ENCODE peak calls at places on chromosomes 1 and 21, in nine cellular contexts. Y is LHCN-M2; T is HTR-8/SVneo; R is colonic mucosa; C is stimulated activated CD4-positive, alpha-beta T cell treated with anti-CD3 and anti-CD28 coated beads, Interleukin-15, amount 100 ng/mL, for 24 hours; L is AG08396; O is activated CD4-positive, alpha-beta T cell treated with anti-CD3 and anti-CD28 coated beads for 36 hours; V is glutamatergic neuron; K is CMK. D is an unnamed sample.

GRCh38 chr1:18929686-18930085 is 26.8 kb downstream of the IFFO2 start:
- DNase-seq in T (no peak), L (peak), K (no peak), Y (peak), C (no peak), O (no peak), R (no peak), V (no peak), D (no peak)

GRCh38 chr1:34794001-34794789 is 1.4 kb downstream of the GJA4 start:
- DNase-seq in R (no peak), L (no peak), T (no peak), K (no peak), C (no peak), V (no peak), O (no peak), Y (no peak), D (no peak)

GRCh38 chr1:61300899-61301298 is 218.5 kb downstream of the NFIA start:
- DNase-seq in L (no peak), C (no peak), R (no peak), Y (no peak), T (no peak), O (no peak), K (no peak), V (no peak), D (no peak)

GRCh38 chr1:110438883-110439282 is 12.1 kb upstream of the PROK1 start:
- DNase-seq in O (no peak), R (no peak), T (no peak), C (no peak), K (no peak), Y (no peak), V (no peak), L (no peak), D (no peak)

GRCh38 chr1:235597867-235598553 is 51.6 kb downstream of the GNG4 start:
- DNase-seq in O (no peak), V (no peak), K (no peak), Y (peak), C (no peak), L (peak), R (no peak), T (peak), D (no peak)

GRCh38 chr1:168442931-168443330 is 100.9 kb downstream of the XCL2 start:
- DNase-seq in C (no peak), T (no peak), Y (peak), L (no peak), V (no peak), O (no peak), R (no peak), K (no peak), D (no peak)

GRCh38 chr1:48741380-48741779 is 35.3 kb downstream of the BEND5 start:
- DNase-seq in K (no peak), L (no peak), O (no peak), V (no peak), T (no peak), Y (no peak), R (no peak), C (no peak), D (no peak)

GRCh38 chr1:67713071-67713806 is 28.2 kb downstream of the GADD45A start:
- DNase-seq in K (no peak), Y (peak), V (no peak), T (peak), O (no peak), R (peak), C (no peak), L (peak), D (no peak)

GRCh38 chr1:148296511-148296910 is 144.4 kb upstream of the NBPF11 start:
- DNase-seq in V (no peak), O (no peak), C (no peak), L (no peak), Y (no peak), T (no peak), K (no peak), R (no peak), D (no peak)

GRCh38 chr1:64393790-64394189 is 76.1 kb upstream of the CACHD1 start:
- DNase-seq in L (no peak), T (no peak), C (no peak), R (no peak), Y (no peak), O (no peak), V (no peak), K (no peak), D (no peak)

GRCh38 chr21:8994640-8995511 is 1526.5 kb upstream of the TPTE start:
- DNase-seq in T (no peak), K (no peak), L (no peak), R (no peak), C (no peak), V (no peak), O (no peak), Y (no peak), D (no peak)

GRCh38 chr1:48036693-48037386 is 39.7 kb upstream of the TRABD2B start:
- DNase-seq in T (no peak), R (no peak), K (no peak), V (no peak), O (no peak), C (no peak), Y (peak), L (no peak), D (no peak)

GRCh38 chr1:41578712-41579335 is 94.3 kb upstream of the EDN2 start:
- DNase-seq in R (no peak), L (peak), K (no peak), T (peak), O (no peak), C (no peak), Y (peak), V (no peak), D (no peak)

GRCh38 chr1:247212012-247212411 is 40.2 kb upstream of the ZNF124 start:
- DNase-seq in L (no peak), R (no peak), V (no peak), T (no peak), K (peak), C (no peak), O (no peak), Y (peak), D (no peak)

D was measured in Ammon's horn.